ENCODE peak calls at places on chromosomes 16 and 17, in nine cellular contexts. V, F, M, Z, X, Q, B, G and C are unnamed samples.

GRCh38 chr16:87407511-87408112 is 15.5 kb downstream of the MAP1LC3B start:
- DNase-seq in Z (no peak), G (no peak), F (peak), B (no peak), V (peak), Q (no peak), X (peak), M (no peak), C (no peak)

GRCh38 chr17:34067009-34067408 is 188.1 kb upstream of the CCL2 start:
- DNase-seq in F (no peak), G (no peak), X (no peak), Q (no peak), Z (no peak), M (peak), B (no peak), V (no peak), C (no peak)

GRCh38 chr17:68491864-68492263 is 20.4 kb upstream of the PRKAR1A start:
- DNase-seq in V (no peak), F (no peak), B (no peak), X (no peak), Z (no peak), Q (no peak), G (no peak), M (no peak), C (no peak)

GRCh38 chr16:71895679-71896385 is 501 bp downstream of the IST1 start:
- DNase-seq in V (no peak), B (peak), X (no peak), F (peak), M (no peak), Z (peak), G (peak), Q (no peak), C (peak)

GRCh38 chr16:50992366-50993032 is 158.6 kb downstream of the SALL1 start:
- DNase-seq in F (no peak), X (no peak), G (no peak), M (no peak), Q (no peak), B (no peak), V (no peak), Z (no peak), C (no peak)

GRCh38 chr17:75478508-75478907 is 22.1 kb downstream of the TMEM94 start:
- DNase-seq in B (no peak), Z (no peak), F (no peak), G (no peak), V (no peak), Q (no peak), M (no peak), X (no peak), C (no peak)

GRCh38 chr17:56289321-56289720 is 136.0 kb downstream of the ANKFN1 start:
- DNase-seq in Z (no peak), F (no peak), M (no peak), V (no peak), Q (no peak), X (no peak), B (no peak), G (no peak), C (no peak)

GRCh38 chr17:67647482-67647881 is 70.3 kb upstream of the NOL11 start:
- DNase-seq in V (no peak), Z (no peak), G (no peak), Q (no peak), M (no peak), B (no peak), F (no peak), X (no peak), C (no peak)

GRCh38 chr16:84700518-84701277 is 898 bp downstream of the USP10 start:
- DNase-seq in Q (peak), B (peak), G (peak), V (no peak), X (no peak), F (peak), M (no peak), Z (no peak), C (no peak)

GRCh38 chr16:3949287-3949686 is 68.8 kb upstream of the CREBBP start:
- DNase-seq in Q (no peak), M (peak), G (no peak), V (no peak), F (no peak), B (no peak), Z (no peak), X (no peak), C (no peak)

GRCh38 chr17:57609125-57609877 is 135.8 kb downstream of the CCDC182 start:
- DNase-seq in F (no peak), Z (no peak), V (no peak), X (no peak), M (no peak), G (no peak), Q (no peak), B (no peak), C (no peak)

GRCh38 chr16:2470603-2471015 is 488 bp upstream of the NTN3 start:
- DNase-seq in Z (no peak), G (no peak), Q (no peak), X (no peak), V (no peak), B (no peak), M (peak), F (no peak), C (no peak)

GRCh38 chr17:10631048-10631700 is 25.9 kb downstream of the MYH3 start:
- DNase-seq in F (peak), B (no peak), Q (no peak), G (peak), M (no peak), Z (peak), V (no peak), X (no peak), C (peak)

GRCh38 chr16:3023415-3023668 is 400 bp downstream of the HCFC1R1 start:
- DNase-seq in G (peak), Q (no peak), V (peak), M (no peak), F (peak), X (no peak), B (peak), Z (no peak), C (no peak)

GRCh38 chr17:7914771-7915610 is 1.1 kb downstream of the RNF227 start:
- DNase-seq in X (no peak), Q (no peak), V (peak), Z (no peak), B (no peak), F (no peak), M (no peak), G (no peak), C (peak)

GRCh38 chr17:72305472-72305871 is 184.7 kb downstream of the SOX9 start:
- DNase-seq in X (no peak), M (no peak), V (no peak), G (no peak), B (no peak), Z (no peak), F (no peak), Q (no peak), C (no peak)

GRCh38 chr16:22417019-22417418 is 42.6 kb upstream of the CDR2 start:
- DNase-seq in Z (no peak), G (no peak), Q (no peak), F (no peak), M (no peak), X (no peak), V (no peak), B (no peak), C (no peak)

GRCh38 chr17:77535892-77536291 is 395.1 kb downstream of the SEC14L1 start:
- DNase-seq in X (no peak), Q (no peak), G (no peak), F (no peak), Z (no peak), B (no peak), V (no peak), M (no peak), C (no peak)